ENCODE peak calls at places on chromosomes 2 and 18, in eight cellular contexts. I is SK-N-SH; V is hepatocyte; P is tibial nerve; R is transverse colon; Z is CD8-positive, alpha-beta memory T cell; D is fibroblast of lung; T is upper lobe of left lung. K is an unnamed sample.

GRCh38 chr2:18829331-18829902 is 240.0 kb upstream of the NT5C1B start:
- DNase-seq in I (no peak), V (no peak), P (no peak), R (no peak), Z (no peak), D (peak; percentile 94), T (no peak), K (no peak)

GRCh38 chr2:179884193-179884592 is 22.8 kb upstream of the ZNF385B start:
- DNase-seq in I (no peak), V (no peak), P (no peak), R (no peak), Z (no peak), D (no peak), T (no peak), K (no peak)

GRCh38 chr2:175203621-175204496 is 22.3 kb upstream of the ATP5MC3 start:
- DNase-seq in I (peak; percentile 56), V (peak; percentile 79), P (no peak), R (peak; percentile 46), Z (peak; percentile 20), D (peak; percentile 35), T (no peak), K (peak; percentile 65)

GRCh38 chr2:240891492-240892340 is 4.2 kb downstream of the MAB21L4 start:
- DNase-seq in I (no peak), V (no peak), P (no peak), R (no peak), Z (no peak), D (no peak), T (peak; percentile 67), K (no peak)

GRCh38 chr18:21303913-21304312 is 61.9 kb downstream of the GREB1L start:
- DNase-seq in I (no peak), V (no peak), P (no peak), R (no peak), Z (no peak), D (peak; percentile 51), T (no peak), K (no peak)

GRCh38 chr18:49652841-49653240 is 91.0 kb downstream of the LIPG start:
- DNase-seq in I (no peak), V (no peak), P (no peak), R (no peak), Z (no peak), D (no peak), T (no peak), K (no peak)

GRCh38 chr18:74454279-74454741 is 2.8 kb downstream of the DIPK1C start:
- DNase-seq in I (no peak), V (no peak), P (no peak), R (no peak), Z (no peak), D (no peak), T (peak; percentile 57), K (no peak)

GRCh38 chr2:38959938-38960608 is 70.4 kb downstream of the ARHGEF33 start:
- DNase-seq in I (peak; percentile 91), V (peak; percentile 91), P (peak; percentile 49), R (peak; percentile 67), Z (peak; percentile 38), D (peak; percentile 91), T (peak; percentile 95), K (peak; percentile 77)

GRCh38 chr2:71895320-71896161 is 252.1 kb downstream of the CYP26B1 start:
- DNase-seq in I (no peak), V (no peak), P (no peak), R (no peak), Z (no peak), D (no peak), T (no peak), K (no peak)

GRCh38 chr2:98551316-98551715 is 57.0 kb downstream of the COA5 start:
- DNase-seq in I (no peak), V (no peak), P (no peak), R (no peak), Z (no peak), D (no peak), T (no peak), K (no peak)

GRCh38 chr2:180706694-180707093 is 273.7 kb upstream of the UBE2E3 start:
- DNase-seq in I (no peak), V (no peak), P (no peak), R (no peak), Z (no peak), D (no peak), T (no peak), K (no peak)

GRCh38 chr2:232207174-232207573 is 171.4 kb upstream of the ALPP start:
- DNase-seq in I (no peak), V (no peak), P (no peak), R (no peak), Z (no peak), D (peak; percentile 57), T (no peak), K (no peak)

GRCh38 chr2:232203166-232203891 is 175.2 kb upstream of the ALPP start:
- DNase-seq in I (no peak), V (no peak), P (no peak), R (no peak), Z (no peak), D (peak; percentile 17), T (no peak), K (peak; percentile 12)

GRCh38 chr2:232200195-232200594 is 178.4 kb upstream of the ALPP start:
- DNase-seq in I (no peak), V (no peak), P (no peak), R (no peak), Z (no peak), D (no peak), T (no peak), K (no peak)

GRCh38 chr2:232204457-232204931 is 174.1 kb upstream of the ALPP start:
- DNase-seq in I (no peak), V (no peak), P (no peak), R (no peak), Z (no peak), D (peak; percentile 69), T (peak; percentile 59), K (no peak)

DNA sequence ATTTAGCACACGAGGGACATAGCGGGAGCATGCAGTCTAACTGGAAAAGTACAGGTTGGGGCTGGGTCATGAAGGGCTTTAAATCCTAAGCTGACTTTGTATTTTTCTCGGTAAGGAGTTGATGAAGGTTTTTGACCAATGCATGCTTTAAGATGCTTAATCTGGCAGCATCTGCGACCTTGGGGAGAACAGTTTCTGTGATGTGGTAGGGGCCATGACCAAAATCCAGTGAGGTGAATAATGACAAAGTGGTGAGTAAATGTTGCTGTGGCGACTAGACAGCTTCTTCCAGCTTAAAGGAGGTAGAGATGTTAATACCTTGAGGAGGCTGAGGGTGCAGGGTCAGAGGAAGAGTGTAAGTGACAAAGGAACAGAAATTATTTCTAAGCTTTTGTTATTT is 174.6 kb upstream of the ALPP start:
- DNase-seq in I (no peak), V (no peak), P (no peak), R (no peak), Z (no peak), D (peak; percentile 63), T (no peak), K (no peak)
- H3K4me3 ChIP-seq in I (no peak overlapping the region), V (no peak overlapping the region), P (no peak overlapping the region), R (no peak overlapping the region), Z (no peak overlapping the region), D (no peak overlapping the region), T (no peak overlapping the region), K (no peak overlapping the region)

GRCh38 chr2:233341296-233341695 is 13.0 kb upstream of the DGKD start:
- DNase-seq in I (no peak), V (no peak), P (no peak), R (no peak), Z (no peak), D (no peak), T (no peak), K (no peak)
- H3K4me1 ChIP-seq in I (peaks cover 9% of the 10 kb centered on the region), V (no peaks in the 10 kb centered on the region), P (no peaks in the 10 kb centered on the region), R (peaks cover 23% of the 10 kb centered on the region), Z (no peaks in the 10 kb centered on the region), D (no peaks in the 10 kb centered on the region), T (peaks cover 6% of the 10 kb centered on the region), K (peaks cover 5% of the 10 kb centered on the region)

DNA sequence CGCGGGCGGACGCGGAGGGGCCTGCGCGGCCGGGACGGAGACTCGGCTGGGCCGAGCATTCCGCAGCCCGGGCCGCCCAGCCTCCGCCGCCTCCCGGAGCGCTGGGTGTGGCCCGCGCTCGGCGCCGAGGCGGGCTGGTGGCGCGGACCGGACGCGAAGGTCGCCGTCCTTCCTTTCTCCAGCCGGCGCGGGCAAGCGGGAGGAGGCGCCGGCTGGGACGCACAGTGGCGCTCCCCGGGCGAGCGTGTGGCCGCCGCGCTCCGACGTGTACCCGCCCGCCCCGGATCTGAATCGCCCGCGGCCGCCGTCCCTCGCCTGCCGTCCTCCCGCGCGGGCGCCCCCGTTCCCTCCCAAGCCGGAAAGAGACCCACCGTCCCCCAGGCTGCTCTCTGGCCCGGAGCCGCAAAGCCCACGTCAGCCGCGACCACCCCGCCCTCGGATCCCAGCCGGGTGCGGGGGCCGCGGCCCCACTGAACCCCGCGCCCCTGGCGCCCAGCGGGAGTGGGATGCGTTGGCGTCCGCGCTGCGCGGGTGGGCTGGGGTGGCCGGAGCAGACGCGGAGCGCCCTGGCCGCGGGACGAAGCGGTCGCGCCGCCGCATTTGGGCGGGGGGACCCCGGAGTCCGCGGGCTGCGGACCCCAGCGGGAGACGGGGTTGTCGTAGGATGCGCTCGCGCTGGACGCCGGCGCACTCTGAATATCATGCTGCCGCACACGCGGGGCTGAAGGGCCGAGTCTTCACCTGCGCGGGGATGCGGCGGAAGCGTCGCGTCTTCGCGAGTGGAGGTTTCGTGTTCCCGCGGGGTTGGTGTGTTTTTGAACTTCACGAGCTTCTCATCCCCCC is 697 bp downstream of the SPATS2L start:
- DNase-seq in I (peak; percentile 82), V (peak; percentile 63), P (peak; percentile 26), R (peak; percentile 52), Z (peak; percentile 4), D (peak; percentile 43), T (peak; percentile 91), K (peak; percentile 74)
- H3K4me3 ChIP-seq in I (peak overlapping the region; percentile 67), V (peak overlapping the region; percentile 72), P (peak overlapping the region; percentile 67), R (peak overlapping the region; percentile 96), Z (peak overlapping the region; percentile 45), D (peak overlapping the region; percentile 72), T (peak overlapping the region; percentile 45), K (peak overlapping the region; percentile 76)

GRCh38 chr18:33581816-33582215 is 3.8 kb downstream of the ASXL3 start:
- DNase-seq in I (no peak), V (no peak), P (no peak), R (no peak), Z (no peak), D (no peak), T (no peak), K (no peak)

GRCh38 chr18:33584845-33585775 is 7.1 kb downstream of the ASXL3 start:
- DNase-seq in I (no peak), V (no peak), P (no peak), R (no peak), Z (no peak), D (no peak), T (no peak), K (no peak)

GRCh38 chr18:33580540-33580939 is 2.5 kb downstream of the ASXL3 start:
- DNase-seq in I (no peak), V (no peak), P (no peak), R (no peak), Z (no peak), D (no peak), T (no peak), K (no peak)

GRCh38 chr18:33579868-33580205 is 1.8 kb downstream of the ASXL3 start:
- DNase-seq in I (no peak), V (no peak), P (no peak), R (no peak), Z (no peak), D (no peak), T (no peak), K (no peak)

DNA sequence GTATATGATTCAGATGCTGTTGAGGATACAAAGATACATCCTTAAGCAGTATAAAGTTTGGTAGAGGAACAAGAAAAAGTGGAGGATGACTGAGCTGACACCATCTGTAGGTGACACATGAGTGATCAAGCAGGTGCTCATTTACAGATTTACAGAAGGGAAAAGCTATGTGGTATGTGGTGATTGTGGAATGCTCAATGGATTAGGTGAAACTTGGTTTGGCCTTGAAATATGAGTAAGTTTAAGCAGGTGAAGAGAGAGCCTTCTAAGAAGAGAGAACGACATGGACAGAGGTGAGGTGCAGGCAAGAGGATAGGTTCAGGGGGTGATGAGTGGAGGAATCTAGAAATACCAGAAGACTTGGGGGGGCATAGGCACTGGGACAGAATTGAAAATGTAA is 5.9 kb downstream of the ASXL3 start:
- DNase-seq in I (no peak), V (no peak), P (no peak), R (no peak), Z (no peak), D (no peak), T (no peak), K (no peak)
- H3K4me1 ChIP-seq in I (peaks cover 3% of the 10 kb centered on the region), V (peaks cover 5% of the 10 kb centered on the region), P (no peaks in the 10 kb centered on the region), R (peaks cover 9% of the 10 kb centered on the region), Z (no peaks in the 10 kb centered on the region), D (peaks cover 2% of the 10 kb centered on the region), T (no peaks in the 10 kb centered on the region), K (no peaks in the 10 kb centered on the region)

K was measured in BE2C.